ENCODE peak calls at places on chromosomes 4 and X, in ten cellular contexts. E, I, G, R, L, J, P, K, N and Q are unnamed samples.
A peak's percentile ranks its signal among the peaks of the same experiment; 100 is the strongest.

GRCh38 chr4:75831856-75832405 is 70.3 kb downstream of the PPEF2 start:
- DNase-seq in E (no peak), I (no peak), G (no peak), R (no peak), L (no peak), J (no peak), P (no peak), K (no peak), N (no peak), Q (no peak)

GRCh38 chr4:72312032-72312650 is 256.9 kb downstream of the ADAMTS3 start:
- DNase-seq in E (no peak), I (no peak), G (no peak), R (no peak), L (no peak), J (peak; percentile 34), P (peak; percentile 97), K (no peak), N (no peak), Q (peak; percentile 82)

GRCh38 chrX:129360175-129360574 is 163.1 kb downstream of the SMARCA1 start:
- DNase-seq in E (peak; percentile 65), I (peak; percentile 22), G (no peak), R (peak; percentile 52), L (peak; percentile 16), J (no peak), P (peak; percentile 36), K (peak; percentile 11), N (peak; percentile 18), Q (peak; percentile 60)

GRCh38 chrX:123424546-123424945 is 240.5 kb downstream of the GRIA3 start:
- DNase-seq in E (no peak), I (no peak), G (peak; percentile 43), R (no peak), L (peak; percentile 56), J (no peak), P (peak; percentile 78), K (no peak), N (no peak), Q (peak; percentile 88)

GRCh38 chrX:36867143-36867542 is 141.0 kb upstream of the FAM47C start:
- DNase-seq in E (no peak), I (peak; percentile 4), G (no peak), R (peak; percentile 2), L (peak; percentile 12), J (no peak), P (peak; percentile 28), K (no peak), N (peak; percentile 2), Q (peak; percentile 24)

GRCh38 chr4:84279678-84280077 is 219.4 kb downstream of the NKX6-1 start:
- DNase-seq in E (no peak), I (no peak), G (no peak), R (no peak), L (peak; percentile 70), J (no peak), P (peak; percentile 22), K (no peak), N (no peak), Q (peak; percentile 24)

GRCh38 chrX:39805022-39805421 is 292.7 kb downstream of the BCOR start:
- DNase-seq in E (no peak), I (no peak), G (no peak), R (no peak), L (no peak), J (no peak), P (no peak), K (no peak), N (no peak), Q (no peak)

GRCh38 chr4:85756938-85757337 is 282.0 kb downstream of the ARHGAP24 start:
- DNase-seq in E (no peak), I (peak; percentile 30), G (no peak), R (no peak), L (no peak), J (no peak), P (peak; percentile 79), K (no peak), N (peak; percentile 24), Q (peak; percentile 46)

GRCh38 chrX:281166-281999 is at the start of gene PLCXD1:
- DNase-seq in E (no peak), I (peak; percentile 26), G (no peak), R (peak; percentile 40), L (no peak), J (no peak), P (peak; percentile 28), K (no peak), N (peak; percentile 72), Q (peak; percentile 56)

GRCh38 chr4:3291969-3292570 is 751 bp upstream of the RGS12 start:
- DNase-seq in E (peak; percentile 71), I (peak; percentile 61), G (no peak), R (peak; percentile 36), L (no peak), J (no peak), P (peak; percentile 80), K (no peak), N (no peak), Q (peak; percentile 72)

GRCh38 chrX:153517421-153517820 is at the start of gene ATP2B3:
- DNase-seq in E (no peak), I (no peak), G (no peak), R (no peak), L (no peak), J (no peak), P (no peak), K (no peak), N (no peak), Q (no peak)

GRCh38 chr4:120228086-120228485 is 161.4 kb upstream of the MAD2L1 start:
- DNase-seq in E (no peak), I (no peak), G (no peak), R (no peak), L (no peak), J (no peak), P (no peak), K (no peak), N (no peak), Q (no peak)

GRCh38 chrX:43679778-43680177 is 23.7 kb downstream of the MAOA start:
- DNase-seq in E (no peak), I (no peak), G (no peak), R (no peak), L (no peak), J (no peak), P (no peak), K (no peak), N (no peak), Q (peak; percentile 15)

GRCh38 chr4:13511101-13511500 is 27.0 kb upstream of the RAB28 start:
- DNase-seq in E (no peak), I (no peak), G (no peak), R (no peak), L (no peak), J (no peak), P (no peak), K (no peak), N (no peak), Q (peak; percentile 51)

GRCh38 chr4:26377352-26378311 is 56.8 kb downstream of the RBPJ start:
- DNase-seq in E (no peak), I (no peak), G (no peak), R (no peak), L (no peak), J (no peak), P (no peak), K (no peak), N (no peak), Q (no peak)

GRCh38 chr4:88939697-88940096 is 117.3 kb downstream of the FAM13A start:
- DNase-seq in E (no peak), I (no peak), G (no peak), R (no peak), L (no peak), J (no peak), P (peak; percentile 20), K (no peak), N (no peak), Q (peak; percentile 30)

GRCh38 chrX:53188763-53189162 is 36.2 kb downstream of the KDM5C start:
- DNase-seq in E (no peak), I (no peak), G (no peak), R (no peak), L (no peak), J (no peak), P (peak; percentile 27), K (no peak), N (no peak), Q (peak; percentile 33)

GRCh38 chr4:73648478-73648877 is 28.2 kb upstream of the RASSF6 start:
- DNase-seq in E (no peak), I (no peak), G (no peak), R (no peak), L (no peak), J (no peak), P (no peak), K (no peak), N (no peak), Q (no peak)

GRCh38 chrX:13029341-13029740 is 15.1 kb downstream of the FAM9C start:
- DNase-seq in E (no peak), I (no peak), G (no peak), R (no peak), L (peak; percentile 51), J (no peak), P (peak; percentile 48), K (no peak), N (no peak), Q (peak; percentile 82)

GRCh38 chr4:145177906-145178538 is 2.4 kb downstream of the OTUD4 start:
- DNase-seq in E (no peak), I (no peak), G (no peak), R (no peak), L (no peak), J (no peak), P (peak; percentile 58), K (no peak), N (no peak), Q (peak; percentile 15)

GRCh38 chrX:42490111-42490510 is 287.9 kb downstream of the PPP1R2C start:
- DNase-seq in E (no peak), I (no peak), G (no peak), R (no peak), L (no peak), J (no peak), P (no peak), K (no peak), N (no peak), Q (no peak)

GRCh38 chr4:59122626-59123025 is 2012.4 kb upstream of the IGFBP7 start:
- DNase-seq in E (no peak), I (no peak), G (no peak), R (no peak), L (no peak), J (no peak), P (no peak), K (no peak), N (no peak), Q (no peak)